ENCODE peak calls at places on chromosomes 6 and 20, in five cellular contexts. R is HepG2, X is astrocyte, Q is GM23248, E is HCT116. O is an unnamed sample.

GRCh38 chr6:139920027-139920851 is 545.8 kb upstream of the CITED2 start:
- DNase-seq in R (no peak), X (no peak), Q (no peak), E (no peak), O (no peak)

GRCh38 chr6:17691925-17692538 is 14.7 kb downstream of the NUP153 start:
- DNase-seq in R (no peak), X (no peak), Q (no peak), E (no peak), O (no peak)

GRCh38 chr20:17628101-17628841 is 53.8 kb downstream of the RRBP1 start:
- DNase-seq in R (no peak), X (no peak), Q (no peak), E (no peak), O (no peak)

GRCh38 chr6:23633986-23634385 is 492.0 kb upstream of the NRSN1 start:
- DNase-seq in R (no peak), X (no peak), Q (no peak), E (no peak), O (no peak)

GRCh38 chr20:58721951-58722371 is 29.4 kb downstream of the NPEPL1 start:
- DNase-seq in R (no peak), X (no peak), Q (no peak), E (no peak), O (no peak)

GRCh38 chr6:64280569-64280968 is 645.0 kb downstream of the PHF3 start:
- DNase-seq in R (peak), X (no peak), Q (peak), E (no peak), O (peak)

GRCh38 chr6:2891768-2892170 is 11.3 kb downstream of the SERPINB9 start:
- DNase-seq in R (no peak), X (no peak), Q (no peak), E (no peak), O (no peak)

GRCh38 chr6:115071962-115072361 is 729.1 kb upstream of the HS3ST5 start:
- DNase-seq in R (no peak), X (no peak), Q (no peak), E (no peak), O (no peak)

GRCh38 chr20:37522258-37523011 is 1.4 kb downstream of the NNAT start:
- DNase-seq in R (no peak), X (peak), Q (no peak), E (no peak), O (no peak)

GRCh38 chr20:3406481-3407425 is 716 bp downstream of the DNAAF9 start:
- DNase-seq in R (peak), X (no peak), Q (peak), E (no peak), O (peak)

GRCh38 chr6:34236423-34237315 is at the start of gene HMGA1:
- DNase-seq in R (peak), X (peak), Q (peak), E (no peak), O (peak)

GRCh38 chr6:43997342-43997677 is 129.9 kb downstream of the MRPL14 start:
- DNase-seq in R (no peak), X (no peak), Q (no peak), E (no peak), O (no peak)

GRCh38 chr6:105993769-105994521 is 92.2 kb upstream of the PRDM1 start:
- DNase-seq in R (no peak), X (no peak), Q (peak), E (no peak), O (peak)

GRCh38 chr20:64115171-64115911 is 8.0 kb upstream of the NPBWR2 start:
- DNase-seq in R (no peak), X (no peak), Q (no peak), E (no peak), O (no peak)

GRCh38 chr20:21982559-21982958 is 277.1 kb downstream of the PAX1 start:
- DNase-seq in R (no peak), X (no peak), Q (peak), E (no peak), O (no peak)

GRCh38 chr20:10710995-10711775 is 37.4 kb upstream of the JAG1 start:
- DNase-seq in R (peak), X (no peak), Q (no peak), E (no peak), O (no peak)

GRCh38 chr20:34018166-34018565 is 24.5 kb downstream of the RALY start:
- DNase-seq in R (no peak), X (no peak), Q (no peak), E (no peak), O (no peak)

GRCh38 chr6:36961441-36962430 is 7.2 kb downstream of the PI16 start:
- DNase-seq in R (no peak), X (no peak), Q (no peak), E (no peak), O (no peak)

GRCh38 chr6:2949536-2950083 is 21.8 kb downstream of the SERPINB6 start:
- DNase-seq in R (no peak), X (no peak), Q (no peak), E (no peak), O (no peak)

GRCh38 chr20:58235010-58235409 is 6.6 kb upstream of the ANKRD60 start:
- DNase-seq in R (no peak), X (no peak), Q (no peak), E (no peak), O (no peak)

GRCh38 chr6:44733868-44734267 is 346.4 kb downstream of the CDC5L start:
- DNase-seq in R (no peak), X (no peak), Q (no peak), E (no peak), O (no peak)

GRCh38 chr6:134529921-134530320 is 212.0 kb upstream of the SGK1 start:
- DNase-seq in R (peak), X (peak), Q (peak), E (no peak), O (no peak)

GRCh38 chr6:157574851-157575424 is 193.9 kb downstream of the ZDHHC14 start:
- DNase-seq in R (no peak), X (no peak), Q (no peak), E (no peak), O (no peak)

GRCh38 chr20:46900068-46900467 is 5.4 kb downstream of the EYA2 start:
- DNase-seq in R (no peak), X (no peak), Q (no peak), E (no peak), O (no peak)

GRCh38 chr6:121590941-121591340 is 155.5 kb downstream of the GJA1 start:
- DNase-seq in R (no peak), X (no peak), Q (no peak), E (no peak), O (no peak)

GRCh38 chr20:33162753-33163152 is 5.2 kb upstream of the BPIFA2 start:
- DNase-seq in R (no peak), X (no peak), Q (no peak), E (no peak), O (no peak)

GRCh38 chr6:74870403-74870802 is 335.4 kb downstream of the COL12A1 start:
- DNase-seq in R (peak), X (peak), Q (peak), E (peak), O (peak)

GRCh38 chr6:165800337-165800736 is 137.3 kb upstream of the PDE10A start:
- DNase-seq in R (no peak), X (no peak), Q (no peak), E (no peak), O (no peak)

GRCh38 chr6:1312444-1313363 is 806 bp downstream of the FOXQ1 start:
- DNase-seq in R (no peak), X (no peak), Q (peak), E (no peak), O (peak)
- TF ChIP-seq EZH2 in R (no peak), X (peak), Q (peak), E (no peak), O (peak)

GRCh38 chr20:44810061-44810390 is 320 bp downstream of the RIMS4 start:
- DNase-seq in R (no peak), X (no peak), Q (peak), E (no peak), O (no peak)

GRCh38 chr20:44809380-44810060 is 826 bp downstream of the RIMS4 start:
- DNase-seq in R (no peak), X (no peak), Q (no peak), E (no peak), O (no peak)

GRCh38 chr20:44807684-44808056 is 2.7 kb downstream of the RIMS4 start:
- DNase-seq in R (no peak), X (no peak), Q (no peak), E (no peak), O (no peak)

GRCh38 chr20:44810391-44811149 is at the start of gene RIMS4:
- DNase-seq in R (no peak), X (no peak), Q (peak), E (no peak), O (peak)

GRCh38 chr20:44811150-44811685 is 872 bp upstream of the RIMS4 start:
- DNase-seq in R (no peak), X (no peak), Q (no peak), E (no peak), O (no peak)
- TF ChIP-seq EZH2 in R (no peak), X (no peak), Q (no peak), E (no peak), O (no peak)

GRCh38 chr20:49990310-49990720 is 7.5 kb downstream of the SNAI1 start:
- DNase-seq in R (no peak), X (peak), Q (peak), E (no peak), O (no peak)

GRCh38 chr20:49993301-49993751 is 10.5 kb downstream of the SNAI1 start:
- DNase-seq in R (no peak), X (no peak), Q (no peak), E (no peak), O (no peak)

GRCh38 chr20:49999329-49999728 is 16.5 kb downstream of the SNAI1 start:
- DNase-seq in R (no peak), X (no peak), Q (no peak), E (no peak), O (no peak)

GRCh38 chr20:49995586-49995985 is 12.8 kb downstream of the SNAI1 start:
- DNase-seq in R (no peak), X (no peak), Q (no peak), E (no peak), O (no peak)
- TF ChIP-seq EZH2 in R (no peak), X (no peak), Q (no peak), E (no peak), O (no peak)

GRCh38 chr20:63004607-63005211 is 2.1 kb downstream of the BHLHE23 start:
- DNase-seq in R (no peak), X (no peak), Q (peak), E (no peak), O (no peak)

GRCh38 chr20:63005240-63005861 is 1.4 kb downstream of the BHLHE23 start:
- DNase-seq in R (no peak), X (no peak), Q (no peak), E (no peak), O (no peak)

GRCh38 chr20:63005862-63006564 is 751 bp downstream of the BHLHE23 start:
- DNase-seq in R (no peak), X (peak), Q (no peak), E (no peak), O (peak)

GRCh38 chr20:63002511-63002910 is 4.3 kb downstream of the BHLHE23 start:
- DNase-seq in R (no peak), X (no peak), Q (no peak), E (no peak), O (no peak)

GRCh38 chr20:63003546-63003945 is 3.2 kb downstream of the BHLHE23 start:
- DNase-seq in R (no peak), X (no peak), Q (no peak), E (no peak), O (no peak)
- TF ChIP-seq EZH2 in R (peak), X (no peak), Q (no peak), E (no peak), O (no peak)